ENCODE peak calls at places on chromosome 13, in ten cellular contexts. Z, K, F, T, S, P, J, D, X and E are unnamed samples.

GRCh38 chr13:107252428-107252827 is 684.5 kb upstream of the ARGLU1 start:
- DNase-seq in Z (no peak), K (no peak), F (no peak), T (no peak), S (no peak), P (no peak), J (no peak), D (no peak), X (no peak), E (no peak)

GRCh38 chr13:69485991-69486592 is 621.5 kb upstream of the ATXN8OS start:
- DNase-seq in Z (no peak), K (no peak), F (no peak), T (no peak), S (no peak), P (no peak), J (no peak), D (no peak), X (no peak), E (no peak)

GRCh38 chr13:48542581-48543341 is 9.9 kb upstream of the RCBTB2 start:
- DNase-seq in Z (no peak), K (peak; percentile 60), F (no peak), T (no peak), S (no peak), P (no peak), J (no peak), D (no peak), X (no peak), E (peak; percentile 63)

GRCh38 chr13:111210945-111211469 is 95.9 kb downstream of the ARHGEF7 start:
- DNase-seq in Z (no peak), K (no peak), F (no peak), T (no peak), S (no peak), P (no peak), J (no peak), D (no peak), X (no peak), E (no peak)

GRCh38 chr13:98525452-98525851 is 51.5 kb downstream of the STK24 start:
- DNase-seq in Z (no peak), K (no peak), F (no peak), T (no peak), S (no peak), P (no peak), J (no peak), D (no peak), X (no peak), E (no peak)

GRCh38 chr13:61463027-61463426 is 47.4 kb upstream of the PCDH20 start:
- DNase-seq in Z (no peak), K (no peak), F (no peak), T (no peak), S (no peak), P (no peak), J (no peak), D (no peak), X (no peak), E (no peak)

GRCh38 chr13:45416521-45417125 is 1.6 kb downstream of the SLC25A30 start:
- DNase-seq in Z (no peak), K (no peak), F (no peak), T (no peak), S (no peak), P (no peak), J (peak; percentile 20), D (no peak), X (no peak), E (no peak)

GRCh38 chr13:27295660-27296059 is 25.0 kb downstream of the RASL11A start:
- DNase-seq in Z (no peak), K (no peak), F (no peak), T (no peak), S (no peak), P (no peak), J (no peak), D (no peak), X (no peak), E (no peak)

GRCh38 chr13:63190742-63191141 is 1775.1 kb upstream of the PCDH20 start:
- DNase-seq in Z (no peak), K (no peak), F (no peak), T (no peak), S (no peak), P (peak; percentile 52), J (peak; percentile 38), D (no peak), X (no peak), E (no peak)

GRCh38 chr13:105965910-105966309 is 569.6 kb downstream of the EFNB2 start:
- DNase-seq in Z (no peak), K (no peak), F (no peak), T (no peak), S (no peak), P (no peak), J (no peak), D (no peak), X (no peak), E (no peak)

GRCh38 chr13:50801087-50801931 is 42.2 kb downstream of the DLEU7 start:
- DNase-seq in Z (peak; percentile 38), K (no peak), F (no peak), T (peak; percentile 58), S (peak; percentile 81), P (peak; percentile 62), J (peak; percentile 71), D (peak; percentile 80), X (peak; percentile 41), E (peak; percentile 60)

GRCh38 chr13:52053460-52053859 is 29.0 kb downstream of the UTP14C start:
- DNase-seq in Z (no peak), K (no peak), F (no peak), T (no peak), S (no peak), P (no peak), J (no peak), D (no peak), X (no peak), E (no peak)

GRCh38 chr13:39313721-39314120 is 275.5 kb downstream of the NHLRC3 start:
- DNase-seq in Z (no peak), K (no peak), F (no peak), T (no peak), S (no peak), P (no peak), J (no peak), D (no peak), X (no peak), E (no peak)

GRCh38 chr13:42478531-42479156 is 95.3 kb upstream of the TNFSF11 start:
- DNase-seq in Z (no peak), K (no peak), F (no peak), T (peak; percentile 34), S (no peak), P (no peak), J (peak; percentile 53), D (no peak), X (no peak), E (no peak)

GRCh38 chr13:59391696-59392095 is 772.0 kb downstream of the DIAPH3 start:
- DNase-seq in Z (peak; percentile 5), K (no peak), F (no peak), T (peak; percentile 58), S (peak; percentile 87), P (peak; percentile 47), J (peak; percentile 62), D (peak; percentile 85), X (peak; percentile 18), E (peak; percentile 64)

GRCh38 chr13:101258071-101258470 is 158.2 kb downstream of the NALCN start:
- DNase-seq in Z (peak; percentile 11), K (no peak), F (no peak), T (peak; percentile 24), S (peak; percentile 55), P (peak; percentile 82), J (peak; percentile 90), D (peak; percentile 56), X (peak; percentile 0), E (no peak)

GRCh38 chr13:41008349-41008980 is 10.7 kb downstream of the ELF1 start:
- DNase-seq in Z (no peak), K (no peak), F (no peak), T (no peak), S (no peak), P (peak; percentile 27), J (peak; percentile 78), D (peak; percentile 89), X (no peak), E (no peak)

GRCh38 chr13:86945596-86945995 is 725.6 kb upstream of the SLITRK5 start:
- DNase-seq in Z (no peak), K (no peak), F (no peak), T (no peak), S (no peak), P (no peak), J (no peak), D (no peak), X (no peak), E (no peak)

GRCh38 chr13:75153834-75154233 is 328.1 kb downstream of the TBC1D4 start:
- DNase-seq in Z (no peak), K (no peak), F (no peak), T (no peak), S (no peak), P (no peak), J (no peak), D (peak; percentile 61), X (no peak), E (no peak)

GRCh38 chr13:109200556-109200955 is 571.1 kb downstream of the MYO16 start:
- DNase-seq in Z (no peak), K (no peak), F (no peak), T (no peak), S (no peak), P (no peak), J (no peak), D (no peak), X (no peak), E (no peak)

GRCh38 chr13:99432637-99433542 is 68.4 kb upstream of the TM9SF2 start:
- DNase-seq in Z (peak; percentile 75), K (peak; percentile 64), F (peak; percentile 52), T (peak; percentile 74), S (peak; percentile 70), P (no peak), J (peak; percentile 75), D (peak; percentile 62), X (peak; percentile 79), E (peak; percentile 78)

GRCh38 chr13:33285420-33286124 is at the start of gene STARD13:
- DNase-seq in Z (no peak), K (peak; percentile 89), F (no peak), T (peak; percentile 47), S (peak; percentile 6), P (peak; percentile 93), J (peak; percentile 96), D (no peak), X (no peak), E (peak; percentile 94)

GRCh38 chr13:24671367-24672117 is 8.7 kb upstream of the ATP12A start:
- DNase-seq in Z (no peak), K (no peak), F (no peak), T (peak; percentile 54), S (peak; percentile 29), P (peak; percentile 49), J (peak; percentile 86), D (peak; percentile 49), X (no peak), E (no peak)

GRCh38 chr13:42574435-42575311 is 721 bp downstream of the TNFSF11 start:
- DNase-seq in Z (peak; percentile 65), K (no peak), F (peak; percentile 26), T (peak; percentile 85), S (peak; percentile 29), P (no peak), J (no peak), D (no peak), X (peak; percentile 3), E (no peak)

GRCh38 chr13:71610876-71611275 is 256.1 kb downstream of the DACH1 start:
- DNase-seq in Z (no peak), K (no peak), F (no peak), T (no peak), S (no peak), P (no peak), J (no peak), D (no peak), X (no peak), E (no peak)

GRCh38 chr13:32468502-32469147 is 40.7 kb upstream of the N4BP2L1 start:
- DNase-seq in Z (no peak), K (no peak), F (no peak), T (no peak), S (no peak), P (no peak), J (no peak), D (no peak), X (no peak), E (no peak)

GRCh38 chr13:66427330-66427990 is 802.7 kb downstream of the PCDH9 start:
- DNase-seq in Z (no peak), K (no peak), F (no peak), T (no peak), S (no peak), P (no peak), J (no peak), D (no peak), X (no peak), E (no peak)

GRCh38 chr13:85738696-85739320 is 60.4 kb downstream of the SLITRK6 start:
- DNase-seq in Z (no peak), K (no peak), F (no peak), T (no peak), S (no peak), P (no peak), J (peak; percentile 48), D (no peak), X (no peak), E (no peak)